ENCODE peak calls at places on chromosomes 6 and 20, in ten cellular contexts. One of them, this sample, is unnamed.
A peak's percentile ranks its signal among the peaks of the same experiment; 100 is the strongest.

GRCh38 chr6:166582258-166582657 is 4.2 kb downstream of the RAMACL start:
- DNase-seq in body of pancreas: no peak
- DNase-seq in testis: no peak
- DNase-seq in pancreas: no peak
- DNase-seq in AG04449: no peak
- DNase-seq in AG10803: peak; percentile 75
- DNase-seq in tibial nerve: no peak
- DNase-seq in cardiac muscle cell: no peak
- DNase-seq in left ventricle myocardium inferior: no peak
- DNase-seq in kidney: no peak
- DNase-seq in this sample: no peak

GRCh38 chr6:4780360-4780812 is 4.2 kb downstream of the CDYL start:
- DNase-seq in AG04449: no peak
- DNase-seq in cardiac muscle cell: no peak
- DNase-seq in left ventricle myocardium inferior: no peak
- DNase-seq in tibial nerve: no peak
- DNase-seq in AG10803: peak; percentile 46
- DNase-seq in pancreas: no peak
- DNase-seq in testis: no peak
- DNase-seq in kidney: no peak
- DNase-seq in body of pancreas: no peak
- DNase-seq in this sample: no peak

GRCh38 chr6:85680388-85680787 is 37.7 kb upstream of the SYNCRIP start:
- DNase-seq in testis: no peak
- DNase-seq in AG04449: no peak
- DNase-seq in pancreas: no peak
- DNase-seq in cardiac muscle cell: no peak
- DNase-seq in AG10803: no peak
- DNase-seq in tibial nerve: no peak
- DNase-seq in left ventricle myocardium inferior: no peak
- DNase-seq in kidney: no peak
- DNase-seq in body of pancreas: no peak
- DNase-seq in this sample: no peak

GRCh38 chr6:158627940-158628211 is 16.7 kb downstream of the DYNLT1 start:
- DNase-seq in kidney: no peak
- DNase-seq in AG04449: no peak
- DNase-seq in tibial nerve: no peak
- DNase-seq in pancreas: no peak
- DNase-seq in testis: no peak
- DNase-seq in AG10803: no peak
- DNase-seq in cardiac muscle cell: no peak
- DNase-seq in left ventricle myocardium inferior: no peak
- DNase-seq in body of pancreas: no peak
- DNase-seq in this sample: no peak

GRCh38 chr6:45148711-45149341 is 179.3 kb upstream of the RUNX2 start:
- DNase-seq in pancreas: no peak
- DNase-seq in tibial nerve: no peak
- DNase-seq in AG04449: peak; percentile 61
- DNase-seq in testis: no peak
- DNase-seq in kidney: no peak
- DNase-seq in left ventricle myocardium inferior: no peak
- DNase-seq in AG10803: peak; percentile 87
- DNase-seq in cardiac muscle cell: no peak
- DNase-seq in body of pancreas: no peak
- DNase-seq in this sample: no peak

GRCh38 chr6:7730852-7731251 is 5.0 kb downstream of the BMP6 start:
- DNase-seq in left ventricle myocardium inferior: no peak
- DNase-seq in tibial nerve: no peak
- DNase-seq in body of pancreas: no peak
- DNase-seq in kidney: peak; percentile 79
- DNase-seq in AG04449: peak; percentile 65
- DNase-seq in testis: no peak
- DNase-seq in pancreas: no peak
- DNase-seq in AG10803: peak; percentile 90
- DNase-seq in cardiac muscle cell: no peak
- DNase-seq in this sample: no peak

GRCh38 chr6:45675634-45676033 is 297.9 kb upstream of the SUPT3H start:
- DNase-seq in AG04449: no peak
- DNase-seq in tibial nerve: no peak
- DNase-seq in pancreas: no peak
- DNase-seq in testis: no peak
- DNase-seq in cardiac muscle cell: no peak
- DNase-seq in kidney: no peak
- DNase-seq in left ventricle myocardium inferior: no peak
- DNase-seq in body of pancreas: no peak
- DNase-seq in AG10803: no peak
- DNase-seq in this sample: no peak

GRCh38 chr20:16500197-16500596 is 73.1 kb downstream of the KIF16B start:
- DNase-seq in body of pancreas: no peak
- DNase-seq in kidney: no peak
- DNase-seq in testis: no peak
- DNase-seq in pancreas: no peak
- DNase-seq in AG04449: no peak
- DNase-seq in AG10803: no peak
- DNase-seq in cardiac muscle cell: no peak
- DNase-seq in left ventricle myocardium inferior: no peak
- DNase-seq in tibial nerve: no peak
- DNase-seq in this sample: no peak

GRCh38 chr6:159946912-159947311 is 22.0 kb upstream of the IGF2R start:
- DNase-seq in pancreas: no peak
- DNase-seq in testis: no peak
- DNase-seq in tibial nerve: no peak
- DNase-seq in AG04449: no peak
- DNase-seq in AG10803: no peak
- DNase-seq in kidney: no peak
- DNase-seq in cardiac muscle cell: no peak
- DNase-seq in left ventricle myocardium inferior: no peak
- DNase-seq in body of pancreas: no peak
- DNase-seq in this sample: no peak

GRCh38 chr6:168451805-168452204 is 10.8 kb downstream of the SMOC2 start:
- DNase-seq in pancreas: no peak
- DNase-seq in AG10803: no peak
- DNase-seq in cardiac muscle cell: peak; percentile 21
- DNase-seq in left ventricle myocardium inferior: no peak
- DNase-seq in tibial nerve: no peak
- DNase-seq in kidney: no peak
- DNase-seq in body of pancreas: no peak
- DNase-seq in testis: no peak
- DNase-seq in AG04449: no peak
- DNase-seq in this sample: no peak

GRCh38 chr20:32034581-32035397 is 17.3 kb upstream of the HCK start:
- DNase-seq in cardiac muscle cell: no peak
- DNase-seq in AG04449: no peak
- DNase-seq in testis: peak; percentile 20
- DNase-seq in pancreas: no peak
- DNase-seq in body of pancreas: no peak
- DNase-seq in AG10803: peak; percentile 33
- DNase-seq in kidney: no peak
- DNase-seq in tibial nerve: no peak
- DNase-seq in left ventricle myocardium inferior: no peak
- DNase-seq in this sample: no peak

GRCh38 chr20:32019563-32020463 is 9.6 kb downstream of the CCM2L start:
- DNase-seq in pancreas: no peak
- DNase-seq in AG10803: no peak
- DNase-seq in testis: no peak
- DNase-seq in kidney: no peak
- DNase-seq in tibial nerve: no peak
- DNase-seq in AG04449: no peak
- DNase-seq in left ventricle myocardium inferior: no peak
- DNase-seq in body of pancreas: no peak
- DNase-seq in cardiac muscle cell: no peak
- DNase-seq in this sample: no peak

GRCh38 chr6:22886881-22887581 is 317.7 kb downstream of the HDGFL1 start:
- DNase-seq in body of pancreas: no peak
- DNase-seq in cardiac muscle cell: no peak
- DNase-seq in AG04449: peak; percentile 26
- DNase-seq in kidney: no peak
- DNase-seq in tibial nerve: no peak
- DNase-seq in left ventricle myocardium inferior: no peak
- DNase-seq in AG10803: peak; percentile 75
- DNase-seq in pancreas: no peak
- DNase-seq in testis: no peak
- DNase-seq in this sample: no peak

GRCh38 chr20:57879437-57880115 is 169.8 kb upstream of the PMEPA1 start:
- DNase-seq in testis: no peak
- DNase-seq in tibial nerve: no peak
- DNase-seq in AG04449: no peak
- DNase-seq in body of pancreas: no peak
- DNase-seq in kidney: no peak
- DNase-seq in cardiac muscle cell: no peak
- DNase-seq in pancreas: no peak
- DNase-seq in AG10803: no peak
- DNase-seq in left ventricle myocardium inferior: peak; percentile 57
- DNase-seq in this sample: no peak

GRCh38 chr20:38167466-38167850 is 2.4 kb upstream of the TGM2 start:
- DNase-seq in kidney: no peak
- DNase-seq in AG04449: no peak
- DNase-seq in AG10803: no peak
- DNase-seq in cardiac muscle cell: no peak
- DNase-seq in pancreas: no peak
- DNase-seq in tibial nerve: no peak
- DNase-seq in testis: no peak
- DNase-seq in left ventricle myocardium inferior: no peak
- DNase-seq in body of pancreas: no peak
- DNase-seq in this sample: no peak

GRCh38 chr20:3613821-3614440 is 49.3 kb downstream of the GFRA4 start:
- DNase-seq in AG10803: peak; percentile 35
- DNase-seq in pancreas: no peak
- DNase-seq in cardiac muscle cell: no peak
- DNase-seq in left ventricle myocardium inferior: no peak
- DNase-seq in kidney: no peak
- DNase-seq in body of pancreas: no peak
- DNase-seq in AG04449: no peak
- DNase-seq in tibial nerve: no peak
- DNase-seq in testis: no peak
- DNase-seq in this sample: peak; percentile 34
- H3K4me3 ChIP-seq in AG10803: peak overlapping the region; percentile 34
- H3K4me3 ChIP-seq in pancreas: no peak overlapping the region
- H3K4me3 ChIP-seq in cardiac muscle cell: no peak overlapping the region
- H3K4me3 ChIP-seq in left ventricle myocardium inferior: no peak overlapping the region
- H3K4me3 ChIP-seq in kidney: no peak overlapping the region
- H3K4me3 ChIP-seq in body of pancreas: no peak overlapping the region
- H3K4me3 ChIP-seq in AG04449: peak overlapping the region; percentile 31
- H3K4me3 ChIP-seq in tibial nerve: no peak overlapping the region
- H3K4me3 ChIP-seq in testis: no peak overlapping the region
- H3K4me3 ChIP-seq in this sample: no peak overlapping the region

GRCh38 chr6:57141451-57142177 is 30.5 kb upstream of the BAG2 start:
- DNase-seq in kidney: no peak
- DNase-seq in cardiac muscle cell: no peak
- DNase-seq in left ventricle myocardium inferior: no peak
- DNase-seq in body of pancreas: no peak
- DNase-seq in AG04449: no peak
- DNase-seq in AG10803: no peak
- DNase-seq in testis: no peak
- DNase-seq in tibial nerve: no peak
- DNase-seq in pancreas: no peak
- DNase-seq in this sample: no peak
- H3K4me3 ChIP-seq in kidney: no peak overlapping the region
- H3K4me3 ChIP-seq in cardiac muscle cell: no peak overlapping the region
- H3K4me3 ChIP-seq in left ventricle myocardium inferior: no peak overlapping the region
- H3K4me3 ChIP-seq in body of pancreas: no peak overlapping the region
- H3K4me3 ChIP-seq in AG04449: no peak overlapping the region
- H3K4me3 ChIP-seq in AG10803: no peak overlapping the region
- H3K4me3 ChIP-seq in testis: no peak overlapping the region
- H3K4me3 ChIP-seq in tibial nerve: no peak overlapping the region
- H3K4me3 ChIP-seq in pancreas: no peak overlapping the region
- H3K4me3 ChIP-seq in this sample: no peak overlapping the region

DNA sequence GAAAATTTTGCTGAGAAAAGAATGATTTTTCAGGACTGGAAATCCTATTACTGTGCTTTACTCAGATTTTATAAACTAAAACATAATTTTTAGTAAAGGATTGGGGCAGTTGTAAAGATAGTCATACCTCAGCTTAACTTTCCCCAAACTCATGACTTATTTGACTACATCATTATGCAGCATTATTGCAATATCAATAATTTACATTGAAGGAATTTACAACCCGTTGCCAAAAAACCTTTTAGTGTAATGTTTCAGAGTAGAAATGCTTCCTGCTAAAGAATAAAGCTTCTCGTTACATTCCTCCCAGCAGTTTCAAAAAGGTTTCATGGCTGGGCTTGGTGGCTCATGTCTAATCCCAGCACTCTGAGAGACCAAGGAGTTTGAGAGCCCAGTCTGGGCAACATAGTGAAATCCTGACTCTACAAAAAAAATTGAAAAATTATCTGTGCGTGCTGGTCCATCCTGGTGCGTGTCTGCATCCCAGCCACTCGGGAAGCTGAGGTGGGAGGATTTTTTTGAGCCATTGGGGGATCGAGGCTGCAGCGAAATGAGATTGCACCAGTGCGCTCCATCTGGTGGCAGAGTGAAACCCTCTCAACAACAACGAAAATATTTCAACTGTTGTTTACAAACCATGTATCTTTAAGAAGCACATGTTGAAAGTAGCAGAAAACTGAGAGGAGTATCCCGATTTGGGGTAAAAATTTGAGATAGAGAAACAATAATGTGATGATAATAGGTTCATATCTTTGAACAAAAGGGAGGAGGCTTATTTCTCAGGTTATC is 4.4 kb downstream of the AMD1 start:
- DNase-seq in cardiac muscle cell: peak; percentile 45
- DNase-seq in AG10803: peak; percentile 48
- DNase-seq in left ventricle myocardium inferior: no peak
- DNase-seq in body of pancreas: no peak
- DNase-seq in testis: peak; percentile 71
- DNase-seq in tibial nerve: peak; percentile 34
- DNase-seq in kidney: no peak
- DNase-seq in pancreas: no peak
- DNase-seq in AG04449: no peak
- DNase-seq in this sample: no peak
- H3K4me3 ChIP-seq in cardiac muscle cell: peak overlapping the region; percentile 7
- H3K4me3 ChIP-seq in AG10803: peak overlapping the region; percentile 6
- H3K4me3 ChIP-seq in left ventricle myocardium inferior: peak overlapping the region; percentile 93
- H3K4me3 ChIP-seq in body of pancreas: no peak overlapping the region
- H3K4me3 ChIP-seq in testis: no peak overlapping the region
- H3K4me3 ChIP-seq in tibial nerve: no peak overlapping the region
- H3K4me3 ChIP-seq in kidney: peak overlapping the region; percentile 24
- H3K4me3 ChIP-seq in pancreas: peak overlapping the region; percentile 1
- H3K4me3 ChIP-seq in AG04449: peak overlapping the region; percentile 18
- H3K4me3 ChIP-seq in this sample: peak overlapping the region; percentile 94

DNA sequence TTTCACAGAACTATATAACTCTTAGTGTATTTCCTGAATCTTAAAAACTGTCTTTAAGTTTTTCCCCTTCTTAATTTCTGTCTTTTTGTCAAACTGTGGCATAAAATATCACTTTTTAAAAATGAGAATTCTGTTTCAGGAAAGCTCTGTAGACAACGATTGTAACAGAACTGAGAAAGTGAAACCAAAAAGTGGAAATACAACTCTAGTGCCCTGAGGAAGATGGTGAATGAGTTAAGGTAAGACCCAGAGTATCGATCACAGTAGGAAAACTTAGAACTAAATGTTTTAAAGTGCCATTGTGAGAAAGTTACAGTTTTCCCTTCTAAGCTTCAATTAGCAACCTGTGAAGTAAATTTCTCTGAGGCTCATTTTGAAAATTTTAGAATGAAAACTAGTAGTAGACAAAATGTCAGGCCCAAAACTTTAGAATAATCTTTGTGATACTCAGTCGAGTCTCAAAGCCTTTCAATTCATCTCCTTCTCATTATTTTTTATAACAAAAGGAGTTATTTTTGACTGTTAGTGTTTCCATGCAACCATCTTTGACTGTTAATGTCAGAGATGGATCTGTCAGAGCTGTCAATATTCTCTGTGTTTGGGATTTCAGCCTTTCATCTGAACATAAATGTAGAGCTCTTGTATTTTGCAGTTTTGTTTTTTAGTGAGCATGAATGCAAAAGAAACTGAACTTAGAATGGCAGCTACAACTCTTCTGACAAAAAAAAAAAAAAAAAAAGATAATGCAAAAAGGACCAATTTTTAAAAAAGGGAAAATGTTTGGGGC is 19.0 kb upstream of the TRDN start:
- DNase-seq in kidney: no peak
- DNase-seq in AG04449: no peak
- DNase-seq in AG10803: peak; percentile 1
- DNase-seq in cardiac muscle cell: no peak
- DNase-seq in pancreas: no peak
- DNase-seq in tibial nerve: no peak
- DNase-seq in body of pancreas: no peak
- DNase-seq in testis: no peak
- DNase-seq in left ventricle myocardium inferior: no peak
- DNase-seq in this sample: no peak
- H3K4me3 ChIP-seq in kidney: peak overlapping the region; percentile 4
- H3K4me3 ChIP-seq in AG04449: no peak overlapping the region
- H3K4me3 ChIP-seq in AG10803: peak overlapping the region; percentile 29
- H3K4me3 ChIP-seq in cardiac muscle cell: no peak overlapping the region
- H3K4me3 ChIP-seq in pancreas: peak overlapping the region; percentile 5
- H3K4me3 ChIP-seq in tibial nerve: peak overlapping the region; percentile 6
- H3K4me3 ChIP-seq in body of pancreas: no peak overlapping the region
- H3K4me3 ChIP-seq in testis: no peak overlapping the region
- H3K4me3 ChIP-seq in left ventricle myocardium inferior: peak overlapping the region; percentile 52
- H3K4me3 ChIP-seq in this sample: peak overlapping the region; percentile 24